ENCODE peak calls at places on chromosome 5, in four cellular contexts. W is dorsolateral prefrontal cortex, Y is kidney, D is right cardiac atrium. P is an unnamed sample.

GRCh38 chr5:171433352-171433698 is 13.9 kb downstream of the FGF18 start:
- DNase-seq in W (no peak), Y (no peak), D (no peak), P (no peak)

GRCh38 chr5:5014836-5015235 is 125.3 kb upstream of the ADAMTS16 start:
- DNase-seq in W (no peak), Y (no peak), D (no peak), P (no peak)

GRCh38 chr5:59845733-59846132 is 47.8 kb downstream of the PDE4D start:
- DNase-seq in W (no peak), Y (no peak), D (no peak), P (no peak)

GRCh38 chr5:172505840-172506638 is 51.7 kb upstream of the SH3PXD2B start:
- DNase-seq in W (no peak), Y (no peak), D (no peak), P (no peak)

GRCh38 chr5:158522761-158523160 is 577.0 kb downstream of the EBF1 start:
- DNase-seq in W (no peak), Y (no peak), D (no peak), P (no peak)

GRCh38 chr5:154593091-154593490 is 115.1 kb upstream of the HAND1 start:
- DNase-seq in W (no peak), Y (no peak), D (no peak), P (no peak)

GRCh38 chr5:133694181-133694831 is 82.0 kb upstream of the FSTL4 start:
- DNase-seq in W (no peak), Y (no peak), D (no peak), P (no peak)

GRCh38 chr5:143226361-143226760 is 177.1 kb downstream of the NR3C1 start:
- DNase-seq in W (no peak), Y (no peak), D (no peak), P (no peak)

GRCh38 chr5:135811007-135811406 is 23.5 kb upstream of the SLC25A48 start:
- DNase-seq in W (no peak), Y (no peak), D (no peak), P (no peak)

GRCh38 chr5:40171971-40172370 is 507.7 kb upstream of the PTGER4 start:
- DNase-seq in W (no peak), Y (no peak), D (no peak), P (no peak)

GRCh38 chr5:167802755-167803431 is 488.6 kb upstream of the WWC1 start:
- DNase-seq in W (no peak), Y (no peak), D (no peak), P (no peak)

GRCh38 chr5:1177826-1178528 is 23.4 kb upstream of the SLC6A19 start:
- DNase-seq in W (peak; percentile 24), Y (peak; percentile 55), D (peak; percentile 55), P (no peak)

GRCh38 chr5:139425497-139425896 is 13.8 kb downstream of the DNAJC18 start:
- DNase-seq in W (no peak), Y (no peak), D (no peak), P (no peak)

GRCh38 chr5:111733571-111733970 is 23.4 kb downstream of the NREP start:
- DNase-seq in W (no peak), Y (no peak), D (no peak), P (no peak)

GRCh38 chr5:72845889-72846288 is 29.4 kb downstream of the TNPO1 start:
- DNase-seq in W (no peak), Y (no peak), D (no peak), P (no peak)

GRCh38 chr5:107119656-107120055 is 551.1 kb downstream of the EFNA5 start:
- DNase-seq in W (no peak), Y (no peak), D (no peak), P (no peak)

GRCh38 chr5:172816887-172817418 is 17.1 kb upstream of the ERGIC1 start:
- DNase-seq in W (no peak), Y (no peak), D (no peak), P (no peak)

GRCh38 chr5:124706729-124707361 is 39.6 kb downstream of the ZNF608 start:
- DNase-seq in W (no peak), Y (no peak), D (peak; percentile 63), P (no peak)

GRCh38 chr5:173920024-173920753 is 32.0 kb downstream of the CPEB4 start:
- DNase-seq in W (no peak), Y (no peak), D (no peak), P (no peak)

GRCh38 chr5:51391175-51391574 is 7.9 kb downstream of the ISL1 start:
- DNase-seq in W (no peak), Y (no peak), D (no peak), P (no peak)

GRCh38 chr5:55969956-55970355 is 24.8 kb downstream of the IL6ST start:
- DNase-seq in W (no peak), Y (no peak), D (no peak), P (no peak)

GRCh38 chr5:132011561-132012384 is at the start of gene ACSL6:
- DNase-seq in W (peak; percentile 79), Y (peak; percentile 81), D (peak; percentile 70), P (no peak)

GRCh38 chr5:65796269-65796668 is 74.3 kb downstream of the NLN start:
- DNase-seq in W (no peak), Y (no peak), D (no peak), P (no peak)

GRCh38 chr5:5306696-5307095 is 115.8 kb upstream of the ICE1 start:
- DNase-seq in W (no peak), Y (no peak), D (no peak), P (no peak)

GRCh38 chr5:74684900-74685851 is at the start of gene HEXB:
- DNase-seq in W (peak; percentile 91), Y (peak; percentile 97), D (peak; percentile 96), P (peak; percentile 80)

GRCh38 chr5:146164382-146164781 is 18.1 kb downstream of the LARS1 start:
- DNase-seq in W (no peak), Y (no peak), D (no peak), P (no peak)

GRCh38 chr5:134005415-134006118 is 792 bp upstream of the VDAC1 start:
- DNase-seq in W (peak; percentile 55), Y (peak; percentile 84), D (peak; percentile 80), P (no peak)

GRCh38 chr5:134003064-134003956 is 1.5 kb downstream of the VDAC1 start:
- DNase-seq in W (peak; percentile 26), Y (no peak), D (no peak), P (no peak)

GRCh38 chr5:88944751-88945507 is 61.9 kb upstream of the MEF2C start:
- DNase-seq in W (no peak), Y (no peak), D (peak; percentile 23), P (no peak)

GRCh38 chr5:126124706-126125345 is 298.4 kb upstream of the GRAMD2B start:
- DNase-seq in W (no peak), Y (no peak), D (no peak), P (no peak)

GRCh38 chr5:166370928-166371690 is 1920.3 kb upstream of the WWC1 start:
- DNase-seq in W (no peak), Y (no peak), D (no peak), P (no peak)

DNA sequence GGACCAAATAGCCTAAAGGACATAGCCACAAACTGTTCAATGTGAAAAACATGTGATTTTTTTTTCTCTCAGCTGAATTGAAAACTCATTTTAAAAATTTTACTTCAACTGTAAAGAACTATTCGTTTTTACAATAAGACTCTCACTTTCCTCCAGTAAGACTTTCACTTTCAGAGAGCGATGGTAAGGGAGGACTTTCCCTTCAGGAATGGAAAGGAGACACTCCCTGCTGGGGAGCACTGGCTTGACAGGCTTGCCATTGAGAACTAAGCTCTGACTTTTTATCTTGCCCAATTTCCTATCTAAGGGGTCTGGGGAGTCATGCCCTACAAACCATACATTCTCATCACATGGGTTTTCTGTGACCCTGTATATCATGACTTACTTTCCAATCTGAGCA is 186.7 kb downstream of the CFAP90 start:
- DNase-seq in W (no peak), Y (no peak), D (no peak), P (no peak)
- H3K27ac ChIP-seq in W (no peak overlapping the region), Y (no peak overlapping the region), D (no peak overlapping the region), P (no peak overlapping the region)

DNA sequence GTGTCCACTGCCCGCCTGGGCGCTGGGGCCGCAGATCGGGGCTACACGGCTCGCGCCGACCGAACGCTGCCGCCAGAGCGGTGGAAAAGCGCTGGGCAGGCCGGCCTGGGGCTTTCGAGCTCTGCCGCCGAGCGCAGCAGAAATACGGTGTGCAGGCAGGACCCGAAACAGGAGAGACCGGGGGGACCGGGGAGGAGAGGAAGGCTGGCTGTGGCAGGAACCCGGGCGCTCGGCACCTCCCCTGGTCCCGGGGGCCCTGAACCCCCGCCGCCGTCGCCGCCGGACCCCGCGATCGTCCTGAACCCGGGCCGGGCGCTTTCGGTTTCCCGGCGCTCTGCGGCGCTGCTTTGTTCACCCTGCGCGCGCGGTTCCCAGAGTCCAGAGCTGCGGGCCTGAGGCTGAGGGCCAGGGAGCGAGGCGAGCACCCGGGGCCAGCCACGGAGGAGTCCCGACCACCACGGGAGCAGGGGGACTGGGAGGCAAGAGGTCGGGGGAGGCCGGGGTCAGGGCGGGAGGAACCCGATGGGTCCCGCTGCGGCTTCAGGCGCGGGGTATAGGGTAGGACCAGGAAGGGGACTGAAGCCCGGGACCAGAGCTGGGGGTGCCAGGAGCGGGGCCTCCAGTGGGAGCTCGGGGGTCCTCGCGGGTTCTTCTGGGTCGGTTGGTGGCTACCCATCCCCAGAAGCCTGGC is 12.0 kb downstream of the IRX2 start:
- DNase-seq in W (no peak), Y (no peak), D (no peak), P (no peak)
- H3K4me3 ChIP-seq in W (peak overlapping the region; percentile 67), Y (no peak overlapping the region), D (peak overlapping the region; percentile 34), P (peak overlapping the region; percentile 80)

GRCh38 chr5:113164016-113164415 is 187.4 kb downstream of the DCP2 start:
- DNase-seq in W (no peak), Y (no peak), D (no peak), P (no peak)

GRCh38 chr5:113169720-113170119 is 193.1 kb downstream of the DCP2 start:
- DNase-seq in W (no peak), Y (no peak), D (no peak), P (no peak)

GRCh38 chr5:113167985-113168384 is 191.4 kb downstream of the DCP2 start:
- DNase-seq in W (no peak), Y (no peak), D (no peak), P (no peak)

GRCh38 chr5:113166285-113166684 is 189.7 kb downstream of the DCP2 start:
- DNase-seq in W (no peak), Y (no peak), D (no peak), P (no peak)

DNA sequence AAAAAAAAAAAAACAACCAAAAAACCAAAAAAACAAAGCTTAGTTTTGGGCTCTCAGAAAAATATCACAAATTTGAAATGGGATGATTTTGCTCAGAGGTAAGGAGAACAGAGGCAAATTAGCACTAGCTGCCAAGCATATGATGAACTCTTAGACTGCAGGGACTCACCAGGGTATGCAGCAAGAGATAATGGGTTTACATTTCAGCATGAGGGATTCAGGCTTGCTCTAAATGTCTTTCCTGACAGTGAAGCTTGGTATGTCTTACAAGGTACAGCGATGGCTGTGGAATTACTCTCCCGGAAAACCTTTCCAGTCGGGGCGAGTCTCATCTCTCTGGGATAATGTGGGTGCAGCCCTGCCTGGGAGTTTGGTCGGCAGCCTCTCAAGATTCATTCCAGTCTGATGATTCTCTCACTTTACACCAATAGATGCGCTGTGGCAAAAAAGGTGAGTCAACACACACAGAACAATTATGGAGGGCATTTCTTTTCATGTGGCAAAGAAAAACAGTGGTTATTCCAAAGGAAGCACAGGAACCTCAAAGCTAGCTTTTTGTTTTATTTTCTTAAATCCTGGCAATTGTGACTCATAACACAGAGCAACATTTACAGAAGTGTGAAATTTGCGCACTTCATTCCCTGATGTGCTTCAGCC is 190.2 kb downstream of the DCP2 start:
- DNase-seq in W (no peak), Y (no peak), D (no peak), P (no peak)
- H3K27ac ChIP-seq in W (no peak overlapping the region), Y (no peak overlapping the region), D (no peak overlapping the region), P (peak overlapping the region; percentile 16)

DNA sequence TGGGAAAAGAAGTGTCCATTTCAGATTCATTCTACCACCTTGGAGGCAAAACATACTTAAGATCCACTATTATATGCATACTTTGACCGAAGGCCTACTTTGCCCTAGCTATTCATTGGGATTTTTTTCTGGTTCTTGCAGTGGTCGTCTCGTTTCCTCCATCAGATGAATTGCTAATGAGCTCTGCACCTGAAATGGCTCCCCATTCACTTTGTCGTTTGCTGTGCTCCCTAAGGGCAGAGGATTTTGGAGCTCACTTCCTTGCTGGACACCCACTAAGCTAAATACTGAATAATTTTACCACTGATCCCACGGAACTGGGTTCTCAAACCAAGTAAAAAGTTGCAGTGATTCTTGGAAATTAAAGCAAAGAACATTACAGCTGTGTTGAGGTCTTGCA is 1.9 kb downstream of the KDM3B start:
- DNase-seq in W (no peak), Y (no peak), D (no peak), P (no peak)
- H3K4me3 ChIP-seq in W (peak overlapping the region; percentile 94), Y (peak overlapping the region; percentile 82), D (peak overlapping the region; percentile 92), P (peak overlapping the region; percentile 93)